ENCODE peak calls at places on chromosomes 16 and 17, in five cellular contexts. F, H, P, R and O are unnamed samples.

GRCh38 chr17:39404542-39405378 is 3.3 kb upstream of the FBXL20 start:
- DNase-seq in F (peak), H (peak), P (no peak), R (no peak), O (no peak)

GRCh38 chr16:71537643-71538042 is 11.4 kb downstream of the CHST4 start:
- DNase-seq in F (peak), H (peak), P (peak), R (peak), O (peak)

GRCh38 chr16:11676799-11677198 is 8.5 kb downstream of the SNN start:
- DNase-seq in F (no peak), H (no peak), P (no peak), R (no peak), O (no peak)

GRCh38 chr16:55491691-55492090 is 12.7 kb downstream of the MMP2 start:
- DNase-seq in F (no peak), H (no peak), P (no peak), R (no peak), O (no peak)

GRCh38 chr16:8963010-8963824 is 489 bp downstream of the USP7 start:
- DNase-seq in F (no peak), H (no peak), P (no peak), R (no peak), O (no peak)

GRCh38 chr17:30232015-30232821 is 3.3 kb downstream of the SLC6A4 start:
- DNase-seq in F (no peak), H (no peak), P (no peak), R (no peak), O (no peak)

GRCh38 chr17:61731330-61731729 is 132.0 kb downstream of the BRIP1 start:
- DNase-seq in F (no peak), H (no peak), P (no peak), R (no peak), O (no peak)

GRCh38 chr17:63699638-63700527 is at the start of gene LIMD2:
- DNase-seq in F (peak), H (peak), P (no peak), R (no peak), O (peak)

GRCh38 chr17:28818705-28819295 is 23.8 kb downstream of the FAM222B start:
- DNase-seq in F (no peak), H (no peak), P (no peak), R (no peak), O (no peak)

GRCh38 chr17:19403021-19403420 is 8.0 kb upstream of the RNF112 start:
- DNase-seq in F (no peak), H (no peak), P (no peak), R (no peak), O (no peak)

GRCh38 chr16:56515665-56516064 is 4.2 kb downstream of the BBS2 start:
- DNase-seq in F (no peak), H (no peak), P (no peak), R (no peak), O (no peak)

GRCh38 chr17:67528751-67529436 is 151.8 kb downstream of the PITPNC1 start:
- DNase-seq in F (peak), H (no peak), P (no peak), R (peak), O (peak)

GRCh38 chr16:67372664-67373063 is 20.6 kb downstream of the TPPP3 start:
- DNase-seq in F (peak), H (no peak), P (no peak), R (no peak), O (peak)

GRCh38 chr17:44204453-44204882 is 4.8 kb upstream of the ATXN7L3 start:
- DNase-seq in F (no peak), H (no peak), P (no peak), R (no peak), O (no peak)

GRCh38 chr16:85613609-85614337 is 651 bp downstream of the GSE1 start:
- DNase-seq in F (peak), H (peak), P (no peak), R (peak), O (peak)

GRCh38 chr16:23835390-23836077 is at the start of gene PRKCB:
- DNase-seq in F (peak), H (peak), P (no peak), R (no peak), O (peak)

GRCh38 chr16:88558457-88559442 is 11.5 kb upstream of the ZC3H18 start:
- DNase-seq in F (peak), H (peak), P (no peak), R (peak), O (peak)

GRCh38 chr16:31423801-31424200 is 4.4 kb downstream of the COX6A2 start:
- DNase-seq in F (no peak), H (no peak), P (no peak), R (no peak), O (no peak)

GRCh38 chr17:64780096-64781012 is 118.2 kb upstream of the SMURF2 start:
- DNase-seq in F (peak), H (no peak), P (no peak), R (no peak), O (peak)

GRCh38 chr17:49494399-49494798 is 694 bp upstream of the NGFR start:
- DNase-seq in F (no peak), H (no peak), P (no peak), R (no peak), O (no peak)

GRCh38 chr17:49496866-49497146 is 1.7 kb downstream of the NGFR start:
- DNase-seq in F (no peak), H (no peak), P (no peak), R (no peak), O (no peak)

GRCh38 chr17:49494937-49495841 is at the start of gene NGFR:
- DNase-seq in F (no peak), H (peak), P (no peak), R (no peak), O (peak)

GRCh38 chr17:49496183-49496865 is 1.2 kb downstream of the NGFR start:
- DNase-seq in F (peak), H (peak), P (no peak), R (no peak), O (peak)

GRCh38 chr17:49495842-49496182 is 719 bp downstream of the NGFR start:
- DNase-seq in F (no peak), H (no peak), P (no peak), R (no peak), O (peak)
- H3K4me3 ChIP-seq in F (peak), H (no peak), P (peak), R (no peak), O (peak)

DNA sequence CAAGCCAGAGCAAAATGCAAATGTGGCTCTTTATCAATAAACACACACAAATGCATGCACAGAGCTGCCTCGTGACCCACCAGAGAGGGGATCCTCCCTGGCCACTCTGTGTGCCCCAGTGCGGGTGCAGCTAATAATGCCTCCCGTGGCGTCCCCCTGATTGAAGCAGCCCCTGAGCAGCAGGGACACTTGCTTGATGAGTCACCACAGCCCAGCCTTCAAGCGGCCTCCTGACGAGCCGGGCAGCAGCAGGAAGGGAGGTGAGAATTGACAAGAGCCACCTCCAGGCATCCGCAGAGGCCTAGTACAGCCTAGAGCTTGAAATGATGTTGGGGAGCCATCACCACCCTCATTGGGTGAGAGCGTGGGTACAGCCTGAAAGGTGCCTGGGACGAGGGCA is 143.8 kb downstream of the CCDC182 start:
- DNase-seq in F (no peak), H (no peak), P (no peak), R (no peak), O (no peak)
- TF ChIP-seq JUNB in F (no peak), H (no peak), P (no peak), R (no peak), O (no peak)

DNA sequence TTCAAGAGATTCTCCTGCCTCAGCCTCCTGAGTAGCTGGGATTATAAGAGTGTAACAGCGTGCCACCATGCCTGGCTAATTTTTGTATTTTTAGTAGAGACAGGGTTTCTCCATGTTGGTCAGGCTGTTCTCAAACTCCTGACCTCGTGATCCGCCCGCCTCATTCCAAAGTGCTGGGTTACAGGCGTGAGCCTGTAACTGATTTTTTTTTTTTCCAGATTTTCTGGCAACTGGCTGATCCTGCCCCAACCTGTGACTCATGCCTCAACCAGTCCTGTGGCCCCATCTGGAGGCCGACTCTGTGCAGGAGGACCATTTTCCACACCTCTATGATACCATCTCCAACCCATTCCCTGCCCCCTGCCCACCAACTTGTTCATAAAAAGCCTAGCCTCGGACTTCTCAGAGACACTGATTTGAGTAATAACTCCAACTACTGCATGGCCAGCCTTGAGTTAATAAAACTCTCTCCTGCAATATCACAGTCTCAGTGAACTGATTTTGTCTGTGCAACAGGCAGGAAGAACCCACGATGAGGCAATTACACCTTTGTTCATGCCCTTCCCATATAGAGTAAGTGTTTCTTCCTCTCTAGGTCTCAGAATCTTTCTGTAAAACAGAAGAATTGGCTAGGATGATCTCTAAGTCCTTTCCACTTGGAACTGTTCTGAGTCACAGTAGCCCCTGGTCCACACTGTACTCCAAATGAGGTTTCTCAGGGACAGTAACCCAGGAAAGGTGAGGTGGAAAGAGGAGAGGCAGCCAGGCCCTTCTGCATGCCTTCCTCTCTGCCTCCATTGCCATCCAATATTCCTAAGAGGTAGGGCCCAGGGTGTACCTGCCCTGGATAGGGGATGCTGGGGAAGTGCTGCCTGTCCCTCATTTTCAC is 8.8 kb upstream of the CNOT1 start:
- DNase-seq in F (peak), H (peak), P (no peak), R (peak), O (peak)
- TF ChIP-seq CTCF in F (peak), H (peak), P (no peak), R (peak), O (peak)

DNA sequence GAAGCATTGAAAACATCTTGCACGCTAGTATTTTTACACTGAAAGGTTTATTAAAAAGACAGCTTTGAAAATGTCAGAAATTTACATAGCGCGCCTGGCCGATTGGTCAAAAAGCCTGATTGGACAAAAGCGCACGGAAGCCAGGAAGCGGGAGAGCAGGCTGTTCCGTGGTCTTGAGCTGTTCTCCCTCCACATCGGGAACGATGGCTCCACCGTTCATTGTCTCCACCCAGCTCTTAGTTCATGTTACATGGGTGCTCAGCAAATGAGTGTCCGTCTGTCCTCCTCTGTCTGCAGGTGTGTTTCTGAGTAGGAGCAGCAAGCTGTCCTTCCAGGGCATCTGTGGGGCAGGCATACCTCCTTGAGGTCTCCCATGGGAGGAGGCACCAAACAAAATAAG is 65.3 kb upstream of the HSBP1 start:
- DNase-seq in F (no peak), H (no peak), P (no peak), R (no peak), O (no peak)
- H3K4me3 ChIP-seq in F (no peak), H (no peak), P (no peak), R (no peak), O (no peak)

GRCh38 chr17:79541038-79541437 is 69.8 kb downstream of the RBFOX3 start:
- DNase-seq in F (no peak), H (no peak), P (no peak), R (no peak), O (no peak)

GRCh38 chr17:79544142-79544914 is 66.5 kb downstream of the RBFOX3 start:
- DNase-seq in F (no peak), H (no peak), P (no peak), R (no peak), O (no peak)

GRCh38 chr17:79543566-79543965 is 67.3 kb downstream of the RBFOX3 start:
- DNase-seq in F (no peak), H (no peak), P (no peak), R (no peak), O (no peak)

GRCh38 chr17:79541451-79541850 is 69.4 kb downstream of the RBFOX3 start:
- DNase-seq in F (no peak), H (no peak), P (no peak), R (no peak), O (no peak)

DNA sequence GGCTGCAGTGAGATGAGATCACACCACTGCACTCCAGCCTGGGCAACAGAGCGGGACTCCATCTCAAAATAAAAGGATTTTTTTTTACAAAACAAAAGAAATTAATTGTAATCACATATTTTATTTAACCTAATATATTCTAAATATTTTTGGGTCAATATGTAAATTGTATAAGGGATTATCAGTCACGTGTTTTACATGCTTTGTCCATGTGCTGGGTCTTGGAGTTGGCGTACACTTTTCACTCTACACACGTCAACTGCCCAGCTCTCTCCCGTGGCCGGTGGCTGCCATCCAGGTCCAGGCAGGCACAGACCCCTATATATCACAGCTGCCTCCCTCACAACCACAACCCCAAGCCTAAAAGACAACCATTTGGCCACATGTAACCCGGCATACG is 68.1 kb downstream of the RBFOX3 start:
- DNase-seq in F (no peak), H (no peak), P (no peak), R (no peak), O (no peak)
- TF ChIP-seq JUNB in F (no peak), H (no peak), P (no peak), R (no peak), O (no peak)

GRCh38 chr17:17516941-17517720 is 20.9 kb upstream of the RASD1 start:
- DNase-seq in F (no peak), H (no peak), P (no peak), R (no peak), O (no peak)
- TF ChIP-seq CTCF in F (no peak), H (no peak), P (no peak), R (no peak), O (no peak)

GRCh38 chr17:78364436-78365281 is 4.8 kb upstream of the SOCS3 start:
- DNase-seq in F (no peak), H (no peak), P (no peak), R (no peak), O (peak)
- H3K4me3 ChIP-seq in F (no peak), H (no peak), P (no peak), R (no peak), O (no peak)